ENCODE peak calls at places on chromosomes 16 and 17, in seven cellular contexts. G, O, J, K, N, F and U are unnamed samples. For H3K4me1, the result is how much of the 10 kb centered on the place peaks cover.

GRCh38 chr17:77425791-77426641 is 285.2 kb downstream of the SEC14L1 start:
- DNase-seq in F (peak), N (no peak), J (no peak), K (no peak), O (no peak), G (peak), U (peak)

GRCh38 chr16:69166221-69166833 is 20.6 kb upstream of the SNTB2 start:
- DNase-seq in O (no peak), J (no peak), F (no peak), N (no peak), K (no peak), G (no peak), U (no peak)

GRCh38 chr17:1241904-1242303 is 28.3 kb upstream of the BHLHA9 start:
- DNase-seq in K (no peak), G (peak), O (no peak), F (no peak), J (peak), N (no peak), U (peak)

GRCh38 chr16:19559242-19559910 is 3.9 kb downstream of the VPS35L start:
- DNase-seq in G (no peak), O (no peak), K (no peak), F (peak), N (no peak), J (no peak), U (peak)

GRCh38 chr16:89060207-89060794 is 33.4 kb upstream of the ACSF3 start:
- DNase-seq in N (no peak), K (no peak), G (no peak), J (no peak), O (no peak), F (no peak), U (no peak)

GRCh38 chr16:85357924-85358505 is 245.7 kb upstream of the CIBAR2 start:
- DNase-seq in F (no peak), J (no peak), K (no peak), G (no peak), O (no peak), N (no peak), U (no peak)

GRCh38 chr16:87828071-87828971 is 41.0 kb downstream of the SLC7A5 start:
- DNase-seq in N (no peak), G (no peak), O (no peak), F (no peak), K (no peak), J (peak), U (no peak)

GRCh38 chr17:38883592-38884526 is 14.0 kb downstream of the LASP1 start:
- DNase-seq in N (no peak), J (no peak), F (no peak), K (no peak), O (no peak), G (no peak), U (no peak)

GRCh38 chr16:55035037-55035436 is 104.4 kb downstream of the IRX5 start:
- DNase-seq in F (peak), J (peak), K (no peak), N (peak), O (peak), G (no peak), U (peak)

GRCh38 chr16:17171250-17172143 is 299.3 kb downstream of the XYLT1 start:
- DNase-seq in O (no peak), F (no peak), K (no peak), N (no peak), J (peak), G (no peak), U (no peak)

GRCh38 chr16:2511128-2511785 is 2.5 kb upstream of the ATP6V0C start:
- DNase-seq in K (no peak), F (no peak), O (peak), N (peak), J (peak), G (peak), U (no peak)

GRCh38 chr17:18129041-18129502 is 20.5 kb downstream of the MYO15A start:
- DNase-seq in F (no peak), K (no peak), G (no peak), N (no peak), O (peak), J (peak), U (no peak)

GRCh38 chr16:25366078-25366477 is 108.4 kb upstream of the ZKSCAN2 start:
- DNase-seq in O (no peak), N (no peak), F (no peak), K (no peak), J (no peak), G (no peak), U (no peak)

GRCh38 chr17:81142301-81143199 is 22.8 kb upstream of the PVALEF start:
- DNase-seq in J (peak), F (peak), O (peak), N (peak), K (no peak), G (peak), U (peak)

GRCh38 chr17:39679521-39680192 is 8.2 kb downstream of the PGAP3 start:
- DNase-seq in J (no peak), N (no peak), O (no peak), K (no peak), F (no peak), G (no peak), U (no peak)

GRCh38 chr16:71965223-71965622 is 35.0 kb downstream of the PKD1L3 start:
- DNase-seq in O (no peak), G (no peak), J (no peak), F (no peak), N (no peak), K (no peak), U (no peak)

GRCh38 chr16:57357330-57358151 is 1.0 kb upstream of the CCL22 start:
- DNase-seq in K (no peak), F (no peak), O (no peak), N (no peak), J (no peak), G (no peak), U (no peak)

GRCh38 chr16:8720080-8720966 is 45.9 kb downstream of the ABAT start:
- DNase-seq in F (no peak), J (peak), K (no peak), O (no peak), G (no peak), N (no peak), U (peak)

GRCh38 chr17:81895400-81895799 is 3.9 kb downstream of the ANAPC11 start:
- DNase-seq in G (no peak), J (no peak), O (no peak), K (no peak), N (no peak), F (no peak), U (no peak)

GRCh38 chr16:85589688-85590505 is 23.2 kb upstream of the GSE1 start:
- DNase-seq in F (no peak), N (no peak), G (no peak), K (no peak), J (no peak), O (no peak), U (no peak)

GRCh38 chr16:59044616-59045015 is 310.5 kb upstream of the GOT2 start:
- DNase-seq in G (no peak), K (no peak), J (no peak), N (no peak), O (no peak), F (no peak), U (no peak)

GRCh38 chr17:46771601-46772012 is 46.9 kb downstream of the WNT3 start:
- DNase-seq in G (no peak), K (no peak), O (no peak), J (peak), N (peak), F (no peak), U (peak)

GRCh38 chr17:75845933-75846700 is 1.9 kb upstream of the UNC13D start:
- DNase-seq in O (no peak), J (peak), F (no peak), N (no peak), G (no peak), K (no peak), U (no peak)

GRCh38 chr17:10127819-10128375 is 70.5 kb downstream of the GAS7 start:
- DNase-seq in F (no peak), G (peak), O (peak), N (peak), K (no peak), J (peak), U (no peak)

GRCh38 chr17:32798938-32799337 is 78.0 kb downstream of the MYO1D start:
- DNase-seq in O (no peak), G (no peak), F (no peak), N (no peak), J (no peak), K (no peak), U (no peak)

GRCh38 chr17:32801193-32801592 is 75.7 kb downstream of the MYO1D start:
- DNase-seq in K (no peak), O (no peak), F (no peak), G (no peak), N (no peak), J (no peak), U (no peak)

GRCh38 chr17:32803544-32803943 is 73.4 kb downstream of the MYO1D start:
- DNase-seq in F (no peak), G (no peak), K (no peak), N (no peak), O (no peak), J (no peak), U (no peak)

GRCh38 chr17:32802306-32802705 is 74.6 kb downstream of the MYO1D start:
- DNase-seq in K (no peak), O (no peak), J (no peak), G (no peak), N (no peak), F (no peak), U (no peak)

GRCh38 chr17:32801641-32802040 is 75.3 kb downstream of the MYO1D start:
- DNase-seq in J (no peak), F (no peak), K (no peak), O (no peak), N (no peak), G (no peak), U (no peak)
- H3K4me1 ChIP-seq in J (under half), F (under half), K (under half), O (under half), N (under half), G (under half), U (under half)

DNA sequence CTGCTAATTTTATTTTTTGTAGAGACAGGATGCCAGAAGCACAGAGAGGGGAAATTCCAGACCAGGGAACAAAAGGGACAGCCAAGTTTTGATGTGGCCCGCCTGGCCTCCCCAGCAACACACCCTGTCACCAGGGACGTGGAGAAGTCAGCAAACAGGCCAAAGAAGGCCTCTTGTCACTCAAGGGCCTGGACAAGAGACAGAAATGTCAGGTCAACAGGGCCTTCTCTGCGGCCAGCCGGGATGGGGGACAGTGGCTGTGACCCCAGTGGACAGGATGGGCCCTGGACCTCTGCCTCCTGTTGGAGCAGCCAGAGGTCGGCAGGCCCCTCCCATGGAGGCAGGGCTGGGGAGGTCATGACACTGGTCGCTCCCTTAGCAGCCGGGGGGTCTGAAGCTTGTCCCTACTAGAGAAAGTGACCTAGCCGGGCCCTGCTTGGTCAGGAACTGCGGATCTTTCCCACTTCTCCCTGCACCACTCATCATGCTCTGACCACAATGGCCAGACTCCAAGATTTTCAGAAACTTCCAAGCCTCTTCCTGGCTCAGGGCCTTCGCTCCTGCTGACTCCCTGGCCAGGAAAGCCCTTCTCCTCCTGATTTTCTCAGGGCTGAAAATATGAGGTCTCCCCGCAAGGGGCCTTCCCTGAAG is 9.2 kb upstream of the TVP23A start:
- DNase-seq in O (peak), K (no peak), G (peak), N (peak), F (no peak), J (peak), U (no peak)
- H3K4me1 ChIP-seq in O (under half), K (under half), G (under half), N (under half), F (under half), J (half or more), U (under half)

GRCh38 chr17:28940675-28941074 is 10.6 kb downstream of the PHF12 start:
- DNase-seq in G (peak), F (no peak), O (no peak), N (no peak), K (no peak), J (no peak), U (no peak)

GRCh38 chr17:28937044-28937729 is 14.1 kb downstream of the PHF12 start:
- DNase-seq in F (no peak), N (no peak), G (no peak), O (peak), K (no peak), J (peak), U (no peak)

GRCh38 chr17:28940142-28940541 is 11.2 kb downstream of the PHF12 start:
- DNase-seq in F (no peak), O (no peak), J (no peak), N (no peak), K (no peak), G (no peak), U (no peak)

GRCh38 chr17:28935744-28936460 is 15.4 kb downstream of the PHF12 start:
- DNase-seq in G (no peak), J (no peak), F (no peak), K (no peak), O (no peak), N (no peak), U (no peak)

GRCh38 chr17:28938552-28938951 is 12.8 kb downstream of the PHF12 start:
- DNase-seq in G (peak), K (no peak), J (no peak), F (no peak), N (no peak), O (no peak), U (no peak)
- H3K4me1 ChIP-seq in G (half or more), K (under half), J (half or more), F (under half), N (half or more), O (under half), U (under half)

GRCh38 chr17:44320066-44320465 is 4.6 kb downstream of the SLC25A39 start:
- DNase-seq in O (no peak), N (no peak), F (no peak), J (no peak), G (no peak), K (no peak), U (no peak)
- H3K4me1 ChIP-seq in O (under half), N (under half), F (under half), J (under half), G (under half), K (under half), U (under half)

GRCh38 chr17:67475161-67475887 is 98.2 kb downstream of the PITPNC1 start:
- DNase-seq in O (peak), G (peak), F (peak), J (peak), N (peak), K (no peak), U (peak)

GRCh38 chr17:67478266-67479118 is 101.4 kb downstream of the PITPNC1 start:
- DNase-seq in F (no peak), G (no peak), J (no peak), K (no peak), N (no peak), O (no peak), U (no peak)

GRCh38 chr17:67477687-67478086 is 100.6 kb downstream of the PITPNC1 start:
- DNase-seq in J (no peak), K (no peak), F (no peak), N (no peak), G (no peak), O (no peak), U (no peak)

GRCh38 chr17:67479119-67479517 is 102.0 kb downstream of the PITPNC1 start:
- DNase-seq in N (no peak), O (no peak), G (no peak), K (no peak), J (no peak), F (no peak), U (no peak)

DNA sequence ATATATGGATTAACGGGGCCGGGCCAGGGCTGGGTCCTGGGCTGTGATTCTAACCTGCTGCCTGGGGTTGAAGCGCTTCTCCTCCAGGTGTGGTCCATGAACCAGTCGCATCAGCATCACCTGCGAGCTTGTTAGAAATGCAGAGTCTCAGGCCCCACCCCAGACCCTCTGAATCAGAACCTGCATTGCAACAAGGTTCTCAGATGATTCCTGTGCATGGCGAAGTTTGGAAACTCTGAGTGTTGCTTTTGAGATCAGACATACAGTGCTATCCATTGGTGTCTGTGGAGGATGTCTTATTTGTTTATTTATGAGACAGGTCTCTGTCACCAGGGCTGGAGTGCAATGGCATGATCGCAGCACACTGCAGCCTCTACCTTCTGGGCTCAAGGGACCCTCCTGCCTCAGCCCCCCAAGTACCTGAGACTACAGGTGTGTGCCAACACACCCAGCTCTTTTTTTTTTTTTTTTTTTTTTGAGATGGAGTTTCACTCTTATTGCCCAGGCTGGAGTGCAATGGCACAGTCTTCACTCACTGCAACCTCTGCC is 99.8 kb downstream of the PITPNC1 start:
- DNase-seq in K (no peak), G (no peak), J (no peak), F (no peak), O (no peak), N (no peak), U (no peak)
- H3K4me1 ChIP-seq in K (under half), G (under half), J (under half), F (under half), O (under half), N (under half), U (under half)

DNA sequence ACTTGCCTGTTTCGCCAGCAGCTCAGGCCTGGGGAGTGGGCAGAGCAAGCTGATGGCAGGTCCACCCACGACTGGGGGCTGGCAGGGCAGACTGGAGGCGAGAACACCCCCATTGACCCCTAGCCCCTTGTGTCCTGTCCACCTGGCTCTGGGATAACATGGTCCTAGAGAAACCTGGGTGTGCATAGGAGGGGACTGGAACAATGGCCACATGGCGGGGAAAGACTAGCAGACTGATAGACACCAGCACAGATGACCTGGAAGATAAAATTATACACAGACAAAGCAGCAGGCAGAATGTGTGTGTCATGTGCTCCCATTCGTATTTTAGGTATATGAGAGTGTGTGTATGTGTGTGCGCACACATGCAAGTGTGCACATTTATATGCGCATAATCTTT is 23.5 kb downstream of the NUBP1 start:
- DNase-seq in F (no peak), N (no peak), J (no peak), K (no peak), G (no peak), O (no peak), U (no peak)
- H3K4me1 ChIP-seq in F (under half), N (under half), J (under half), K (under half), G (under half), O (under half), U (under half)

DNA sequence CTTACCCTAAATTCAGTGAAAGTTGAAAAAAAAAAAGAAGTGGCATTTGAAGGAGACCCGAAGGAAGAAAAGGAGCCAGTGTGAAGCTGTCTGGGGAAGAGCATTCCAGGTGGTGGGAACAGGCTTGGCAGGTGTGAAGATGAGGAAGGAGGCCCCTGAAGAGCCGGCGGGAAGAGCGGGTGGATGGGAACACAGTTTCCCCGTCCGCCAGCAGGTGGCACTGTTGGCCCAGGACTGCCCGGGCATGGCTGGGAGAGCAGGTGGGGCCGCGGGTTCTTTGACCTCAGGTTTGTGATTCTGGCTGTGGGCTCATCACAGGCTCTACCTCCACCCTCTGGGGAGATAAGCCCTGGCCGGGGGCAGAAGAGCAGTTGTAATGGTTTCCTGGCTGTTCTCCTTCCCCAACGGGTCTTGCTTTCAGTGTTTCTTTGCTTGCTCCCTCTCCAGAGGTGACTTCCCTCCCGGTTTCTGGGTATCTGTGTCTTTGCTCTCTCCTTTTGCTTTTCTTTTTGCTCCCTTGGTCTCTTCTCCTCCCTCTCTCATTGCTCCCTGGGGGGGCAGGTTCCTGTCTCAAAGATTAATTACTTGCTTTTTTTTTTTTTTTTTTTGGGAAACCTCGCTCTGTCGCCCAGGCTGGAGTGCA is 32.3 kb downstream of the RAP1GAP2 start:
- DNase-seq in K (no peak), O (peak), J (peak), F (peak), N (peak), G (peak), U (peak)
- H3K4me1 ChIP-seq in K (under half), O (under half), J (under half), F (under half), N (under half), G (under half), U (under half)

GRCh38 chr17:50919321-50920040 is 53.3 kb upstream of the TOB1 start:
- DNase-seq in F (peak), N (peak), J (peak), G (peak), O (peak), K (peak), U (peak)

GRCh38 chr17:50917418-50917743 is 51.2 kb upstream of the TOB1 start:
- DNase-seq in G (no peak), F (no peak), O (no peak), N (no peak), K (no peak), J (no peak), U (no peak)

GRCh38 chr17:50916708-50917417 is 50.7 kb upstream of the TOB1 start:
- DNase-seq in K (no peak), F (no peak), O (no peak), G (no peak), N (peak), J (no peak), U (no peak)

GRCh38 chr17:50918933-50919296 is 52.8 kb upstream of the TOB1 start:
- DNase-seq in O (no peak), G (no peak), K (no peak), J (no peak), N (no peak), F (no peak), U (no peak)

GRCh38 chr17:50918071-50918932 is 52.1 kb upstream of the TOB1 start:
- DNase-seq in N (no peak), J (no peak), F (no peak), O (no peak), G (no peak), K (no peak), U (no peak)
- H3K4me1 ChIP-seq in N (under half), J (half or more), F (half or more), O (under half), G (under half), K (under half), U (under half)